ENCODE peak calls at places on chromosomes 5 and 9, in four cellular contexts. D is NCI-H2029, J is GM06990, E is aorta. R is an unnamed sample.

GRCh38 chr5:38115318-38115827 is 143.0 kb upstream of the EGFLAM start:
- DNase-seq in D (no peak), J (no peak), E (no peak), R (no peak)

GRCh38 chr5:111254613-111255012 is 30.4 kb downstream of the CAMK4 start:
- DNase-seq in D (no peak), J (peak; percentile 76), E (no peak), R (peak; percentile 4)

GRCh38 chr9:98332405-98332831 is 77.0 kb upstream of the TBC1D2 start:
- DNase-seq in D (no peak), J (no peak), E (no peak), R (no peak)

GRCh38 chr5:96014395-96014794 is 52.7 kb upstream of the ELL2 start:
- DNase-seq in D (no peak), J (no peak), E (no peak), R (no peak)

GRCh38 chr5:139660105-139660915 is 12.2 kb downstream of the CXXC5 start:
- DNase-seq in D (peak; percentile 45), J (no peak), E (peak; percentile 90), R (no peak)

GRCh38 chr9:93098236-93098946 is 2.4 kb downstream of the CARD19 start:
- DNase-seq in D (peak; percentile 41), J (peak; percentile 52), E (peak; percentile 98), R (no peak)

GRCh38 chr5:83877911-83878706 is 157.5 kb upstream of the HAPLN1 start:
- DNase-seq in D (no peak), J (no peak), E (no peak), R (no peak)

GRCh38 chr5:3359642-3360041 is 236.0 kb upstream of the IRX1 start:
- DNase-seq in D (no peak), J (no peak), E (peak; percentile 21), R (no peak)

GRCh38 chr5:67880358-67880810 is 335.2 kb upstream of the PIK3R1 start:
- DNase-seq in D (no peak), J (no peak), E (peak; percentile 55), R (no peak)